ENCODE peak calls at places on chromosome 16, in five cellular contexts. T, I, P, Q and M are unnamed samples.

GRCh38 chr16:59605706-59606105 is 871.6 kb upstream of the GOT2 start:
- DNase-seq in T (no peak), I (no peak), P (no peak), Q (no peak), M (no peak)

GRCh38 chr16:64356267-64356666 is 765.6 kb downstream of the CDH11 start:
- DNase-seq in I (no peak), P (no peak), Q (no peak), T (no peak), M (no peak)

GRCh38 chr16:83441523-83441922 is 366.3 kb upstream of the HSBP1 start:
- DNase-seq in P (no peak), I (no peak), Q (no peak), T (no peak), M (no peak)

GRCh38 chr16:4847774-4848587 is 700 bp downstream of the UBN1 start:
- DNase-seq in P (peak), I (no peak), T (no peak), Q (peak), M (peak)

GRCh38 chr16:72989203-72989991 is 58.5 kb downstream of the ZFHX3 start:
- DNase-seq in T (no peak), P (no peak), Q (no peak), I (no peak), M (no peak)

GRCh38 chr16:4273858-4274291 is 1.1 kb upstream of the TFAP4 start:
- DNase-seq in P (no peak), I (no peak), Q (peak), T (no peak), M (peak)

GRCh38 chr16:85583491-85584181 is 29.5 kb upstream of the GSE1 start:
- DNase-seq in P (no peak), I (peak), T (no peak), Q (no peak), M (no peak)

GRCh38 chr16:15775663-15776304 is 81.0 kb downstream of the MYH11 start:
- DNase-seq in T (no peak), P (no peak), Q (no peak), I (no peak), M (no peak)

GRCh38 chr16:57946181-57946801 is 24.6 kb downstream of the CNGB1 start:
- DNase-seq in T (no peak), P (no peak), Q (no peak), I (no peak), M (no peak)

GRCh38 chr16:84499638-84500037 is 4.8 kb downstream of the MEAK7 start:
- DNase-seq in T (no peak), P (no peak), Q (no peak), I (no peak), M (no peak)
- TF ChIP-seq MAX in T (no peak), P (no peak), Q (no peak), I (no peak), M (no peak)

DNA sequence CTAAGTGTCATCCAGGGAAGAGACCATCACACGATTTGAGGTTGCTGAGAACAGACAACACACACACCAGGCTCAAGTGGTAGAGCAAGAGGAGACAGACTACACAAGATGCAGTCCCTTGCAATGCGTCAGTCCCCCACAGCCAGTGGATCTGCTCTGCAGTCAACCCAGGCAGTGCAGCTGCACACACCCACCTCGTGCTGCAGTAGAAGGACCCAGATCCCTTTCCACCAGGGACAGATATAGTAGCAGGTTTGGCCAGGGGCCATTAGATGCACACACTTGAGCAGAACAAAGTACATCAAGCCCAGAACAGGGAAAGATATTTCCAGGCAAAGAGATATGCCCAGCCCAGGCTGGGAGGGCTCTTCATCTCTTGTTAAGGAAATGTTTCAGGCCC is 112.9 kb downstream of the GRIN2A start:
- DNase-seq in T (no peak), P (no peak), Q (no peak), I (no peak), M (no peak)
- TF ChIP-seq CREB1 in T (no peak), P (no peak), Q (no peak), I (no peak), M (no peak)

GRCh38 chr16:30650369-30651123 is at the start of gene PRR14:
- DNase-seq in I (peak), P (peak), T (peak), Q (peak), M (peak)
- TF ChIP-seq CTCF in I (no peak), P (peak), T (no peak), Q (peak), M (peak)

GRCh38 chr16:87086156-87086555 is 231.0 kb downstream of the C16orf95 start:
- DNase-seq in P (no peak), T (no peak), I (no peak), Q (no peak), M (no peak)
- TF ChIP-seq MAX in P (no peak), T (no peak), I (no peak), Q (no peak), M (no peak)

DNA sequence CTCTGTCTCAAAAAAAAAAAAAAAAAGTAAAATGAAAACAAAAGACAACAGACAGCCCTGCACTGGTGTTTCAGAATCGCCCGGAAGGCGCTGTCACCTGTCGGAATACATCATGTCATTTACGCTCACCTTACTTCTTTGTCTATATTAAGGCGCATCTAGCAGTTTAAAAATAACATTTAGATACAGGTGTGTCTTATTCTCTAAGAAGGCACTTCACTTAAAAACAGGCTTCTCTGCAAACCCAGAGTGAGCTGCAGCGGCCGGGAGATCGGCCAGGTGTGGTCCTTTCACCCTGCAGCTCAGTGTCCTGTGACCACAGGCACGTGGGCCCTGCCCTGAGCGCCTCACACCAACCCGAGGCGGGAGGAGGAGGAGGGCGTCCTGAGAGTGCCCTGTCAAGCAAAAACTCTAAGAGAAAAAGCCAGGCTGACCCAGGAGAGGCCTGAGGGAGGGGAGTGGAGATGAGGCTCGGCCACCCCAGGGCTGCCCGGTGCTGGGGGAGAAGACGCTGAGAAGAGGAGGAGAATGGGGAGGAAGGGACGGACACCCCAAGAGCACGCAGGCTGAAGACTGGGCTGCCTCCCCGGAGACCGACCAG is 3.3 kb upstream of the LMF1 start:
- DNase-seq in T (no peak), I (no peak), P (no peak), Q (no peak), M (no peak)
- TF ChIP-seq CREB1 in T (no peak), I (no peak), P (no peak), Q (no peak), M (no peak)

GRCh38 chr16:48459167-48459566 is 74.0 kb upstream of the SIAH1 start:
- DNase-seq in P (no peak), T (peak), I (no peak), Q (no peak), M (no peak)
- TF ChIP-seq CTCF in P (no peak), T (no peak), I (no peak), Q (no peak), M (no peak)

DNA sequence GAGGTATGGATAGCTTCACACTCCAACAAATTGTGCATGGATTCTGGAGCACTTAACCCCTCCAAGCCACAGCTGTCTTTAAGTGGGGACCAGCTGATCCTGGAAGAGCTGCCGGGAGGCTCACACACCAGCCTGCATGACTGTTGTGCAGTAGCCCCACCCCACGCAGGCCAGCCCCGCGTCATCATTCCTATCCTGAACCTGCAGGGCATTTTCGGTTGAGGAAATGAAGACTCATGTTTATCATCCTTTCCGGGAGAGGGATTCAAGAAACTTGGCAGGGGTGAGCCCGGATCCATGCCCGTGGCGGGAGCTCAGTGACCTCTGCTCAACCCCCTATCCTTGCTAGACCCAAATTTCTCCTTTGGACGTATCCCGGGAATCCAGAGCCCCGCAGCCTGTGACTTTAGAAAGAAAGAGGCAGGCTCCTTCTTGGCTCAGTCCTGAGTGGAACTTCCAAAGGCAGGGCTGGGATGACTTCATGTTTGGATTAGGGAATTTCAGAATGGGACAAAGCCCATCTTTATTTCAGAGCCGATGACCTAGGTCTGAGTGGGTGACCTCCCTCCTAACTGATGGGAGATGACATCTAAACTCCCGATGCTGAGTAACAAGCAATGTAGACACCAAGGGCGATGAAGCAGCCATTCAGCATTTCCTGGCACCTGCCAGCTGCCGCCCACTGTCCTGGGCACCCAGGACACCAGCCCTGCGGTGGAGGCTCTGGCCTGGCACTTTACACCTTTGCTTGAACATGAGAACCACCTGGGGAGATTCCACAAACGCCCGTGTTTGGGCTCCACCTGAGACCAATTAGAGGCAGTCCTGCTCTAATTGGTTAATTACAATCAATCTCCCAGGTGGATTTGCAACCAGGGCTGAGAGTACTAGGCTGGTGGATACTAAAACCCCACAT is 43.3 kb upstream of the CMIP start:
- DNase-seq in P (peak), I (no peak), T (no peak), Q (peak), M (no peak)
- TF ChIP-seq MAX in P (no peak), I (no peak), T (no peak), Q (no peak), M (no peak)

GRCh38 chr16:68276223-68276622 is 11.9 kb downstream of the SLC7A6 start:
- DNase-seq in T (no peak), I (no peak), Q (no peak), P (no peak), M (no peak)

GRCh38 chr16:68273896-68274295 is 9.6 kb downstream of the SLC7A6 start:
- DNase-seq in P (no peak), Q (no peak), T (no peak), I (no peak), M (no peak)

GRCh38 chr16:68274441-68274840 is 10.1 kb downstream of the SLC7A6 start:
- DNase-seq in Q (no peak), T (no peak), P (no peak), I (no peak), M (no peak)

GRCh38 chr16:68273459-68273858 is 9.1 kb downstream of the SLC7A6 start:
- DNase-seq in P (no peak), I (no peak), Q (no peak), T (no peak), M (no peak)

GRCh38 chr16:68275611-68276191 is 11.4 kb downstream of the SLC7A6 start:
- DNase-seq in T (peak), I (no peak), Q (peak), P (no peak), M (no peak)
- TF ChIP-seq CREB1 in T (peak), I (no peak), Q (no peak), P (no peak), M (no peak)

GRCh38 chr16:2883027-2883846 is at the start of gene FLYWCH2:
- DNase-seq in T (peak), Q (peak), P (peak), I (peak), M (peak)
- TF ChIP-seq CTCF in T (peak), Q (peak), P (no peak), I (no peak), M (no peak)

GRCh38 chr16:54843424-54843750 is 87.3 kb upstream of the IRX5 start:
- DNase-seq in T (no peak), I (no peak), Q (no peak), P (no peak), M (no peak)

GRCh38 chr16:54846761-54847160 is 83.9 kb upstream of the IRX5 start:
- DNase-seq in T (no peak), Q (no peak), P (no peak), I (no peak), M (no peak)

GRCh38 chr16:54847207-54847606 is 83.5 kb upstream of the IRX5 start:
- DNase-seq in Q (no peak), I (no peak), T (no peak), P (no peak), M (no peak)

GRCh38 chr16:54847609-54848008 is 83.1 kb upstream of the IRX5 start:
- DNase-seq in Q (no peak), P (no peak), T (no peak), I (no peak), M (no peak)

DNA sequence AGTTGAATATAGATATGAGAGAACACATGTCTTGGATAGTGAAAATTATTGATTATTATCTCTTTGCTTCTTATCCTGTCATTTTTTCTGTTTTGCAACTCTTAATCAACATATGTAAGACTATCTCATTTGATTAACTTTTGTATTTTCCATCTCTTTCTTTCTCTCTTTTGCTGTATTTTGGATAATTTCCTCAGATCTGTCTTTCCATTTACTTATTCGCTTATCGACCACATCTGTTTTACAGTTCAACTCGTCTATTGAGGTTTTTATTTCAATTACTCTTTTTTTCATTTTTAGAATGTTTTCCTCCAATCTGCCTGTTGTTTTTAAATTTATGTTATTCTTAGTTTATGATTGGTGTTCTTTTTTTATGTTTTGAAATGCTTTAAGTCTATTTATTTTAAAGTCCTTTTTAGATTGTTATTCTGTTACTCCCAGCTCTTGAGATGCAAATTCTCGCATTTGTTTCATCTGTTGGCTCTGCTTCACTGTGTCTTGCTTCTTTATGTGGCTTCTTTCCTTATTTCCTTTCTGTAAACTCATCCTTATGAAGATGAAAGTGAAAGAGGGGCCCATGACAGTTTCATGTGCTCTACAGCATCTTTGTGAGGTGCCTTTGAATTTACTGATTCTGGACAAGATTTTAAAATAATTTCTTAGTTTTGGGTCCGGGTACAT is 87.8 kb upstream of the IRX5 start:
- DNase-seq in T (no peak), I (no peak), P (no peak), Q (no peak), M (no peak)
- TF ChIP-seq MAX in T (no peak), I (no peak), P (no peak), Q (no peak), M (no peak)